ENCODE peak calls at places on chromosome 11, in ten cellular contexts. S is stomach; F is NCI-H187; V is anterior cingulate cortex; B is activated naive CD4-positive, alpha-beta T cell; L is lung microvascular endothelial cell; R is HFFc6; A is retina; Z is activated T-cell treated with anti-CD3 and anti-CD28 coated beads, Interleukin-2, amount 50 U/mL, for 72 hours; N is hippocampal formation. K is an unnamed sample.

GRCh38 chr11:132792341-132793140 is 739.8 kb downstream of the OPCML start:
- DNase-seq in S (no peak), F (no peak), V (no peak), B (no peak), L (no peak), R (no peak), A (peak), Z (no peak), N (no peak), K (no peak)

GRCh38 chr11:122180435-122180834 is 64.4 kb upstream of the BLID start:
- DNase-seq in S (no peak), F (no peak), V (no peak), B (no peak), L (no peak), R (peak), A (no peak), Z (no peak), N (no peak), K (no peak)

GRCh38 chr11:57324154-57324885 is 432 bp downstream of the TNKS1BP1 start:
- DNase-seq in S (peak), F (no peak), V (no peak), B (no peak), L (peak), R (no peak), A (peak), Z (peak), N (no peak), K (peak)

GRCh38 chr11:111001986-111002616 is 243.4 kb upstream of the POU2AF2 start:
- DNase-seq in S (no peak), F (no peak), V (no peak), B (no peak), L (no peak), R (peak), A (no peak), Z (no peak), N (no peak), K (no peak)

GRCh38 chr11:75554258-75555022 is 7.6 kb upstream of the SERPINH1 start:
- DNase-seq in S (peak), F (no peak), V (peak), B (no peak), L (peak), R (peak), A (peak), Z (no peak), N (peak), K (peak)

GRCh38 chr11:43987384-43988039 is 45.1 kb downstream of the C11orf96 start:
- DNase-seq in S (peak), F (no peak), V (no peak), B (no peak), L (peak), R (peak), A (peak), Z (no peak), N (no peak), K (peak)

GRCh38 chr11:69663326-69663725 is 11.8 kb downstream of the LTO1 start:
- DNase-seq in S (no peak), F (no peak), V (no peak), B (no peak), L (no peak), R (no peak), A (no peak), Z (no peak), N (no peak), K (no peak)

GRCh38 chr11:113448311-113448666 is 26.9 kb downstream of the DRD2 start:
- DNase-seq in S (no peak), F (no peak), V (no peak), B (no peak), L (no peak), R (no peak), A (no peak), Z (no peak), N (no peak), K (no peak)

GRCh38 chr11:32416301-32416700 is 19.0 kb downstream of the WT1 start:
- DNase-seq in S (no peak), F (no peak), V (no peak), B (no peak), L (no peak), R (no peak), A (no peak), Z (no peak), N (no peak), K (no peak)

GRCh38 chr11:18013790-18014507 is 1.1 kb upstream of the SERGEF start:
- DNase-seq in S (no peak), F (no peak), V (no peak), B (no peak), L (no peak), R (no peak), A (no peak), Z (no peak), N (no peak), K (no peak)

GRCh38 chr11:65113361-65113756 is 1.7 kb downstream of the TM7SF2 start:
- DNase-seq in S (no peak), F (no peak), V (no peak), B (no peak), L (peak), R (no peak), A (no peak), Z (no peak), N (no peak), K (peak)

GRCh38 chr11:17164361-17165246 is 43.2 kb downstream of the PIK3C2A start:
- DNase-seq in S (no peak), F (no peak), V (no peak), B (no peak), L (peak), R (no peak), A (no peak), Z (no peak), N (no peak), K (no peak)

K was measured in left colon.